ENCODE peak calls at places on chromosome 18, in six cellular contexts. One of them, this sample, is unnamed.

GRCh38 chr18:27413495-27414401 is 228.6 kb upstream of the CHST9 start:
- ATAC-seq in heart left ventricle: peak
- ATAC-seq in HepG2: no peak
- ATAC-seq in aorta: no peak
- ATAC-seq in activated T-cell treated with anti-CD3 and anti-CD28 coated beads, Interleukin-2, amount 50 U/mL, for 4 hours: no peak
- ATAC-seq in T-cell: no peak
- ATAC-seq in this sample: peak

GRCh38 chr18:33146009-33146408 is 294.5 kb downstream of the CCDC178 start:
- ATAC-seq in heart left ventricle: no peak
- ATAC-seq in HepG2: no peak
- ATAC-seq in aorta: no peak
- ATAC-seq in activated T-cell treated with anti-CD3 and anti-CD28 coated beads, Interleukin-2, amount 50 U/mL, for 4 hours: no peak
- ATAC-seq in T-cell: no peak
- ATAC-seq in this sample: no peak

GRCh38 chr18:2112435-2113045 is 458.8 kb downstream of the METTL4 start:
- ATAC-seq in heart left ventricle: no peak
- ATAC-seq in HepG2: no peak
- ATAC-seq in aorta: no peak
- ATAC-seq in activated T-cell treated with anti-CD3 and anti-CD28 coated beads, Interleukin-2, amount 50 U/mL, for 4 hours: no peak
- ATAC-seq in T-cell: no peak
- ATAC-seq in this sample: no peak

GRCh38 chr18:79856119-79857080 is 58.7 kb downstream of the KCNG2 start:
- ATAC-seq in heart left ventricle: no peak
- ATAC-seq in HepG2: peak
- ATAC-seq in aorta: no peak
- ATAC-seq in activated T-cell treated with anti-CD3 and anti-CD28 coated beads, Interleukin-2, amount 50 U/mL, for 4 hours: peak
- ATAC-seq in T-cell: no peak
- ATAC-seq in this sample: no peak

GRCh38 chr18:70258243-70258642 is 30.6 kb upstream of the SOCS6 start:
- ATAC-seq in heart left ventricle: no peak
- ATAC-seq in HepG2: no peak
- ATAC-seq in aorta: no peak
- ATAC-seq in activated T-cell treated with anti-CD3 and anti-CD28 coated beads, Interleukin-2, amount 50 U/mL, for 4 hours: no peak
- ATAC-seq in T-cell: no peak
- ATAC-seq in this sample: no peak

GRCh38 chr18:36179562-36180334 is 7.5 kb upstream of the MOCOS start:
- ATAC-seq in heart left ventricle: peak
- ATAC-seq in HepG2: no peak
- ATAC-seq in aorta: peak
- ATAC-seq in activated T-cell treated with anti-CD3 and anti-CD28 coated beads, Interleukin-2, amount 50 U/mL, for 4 hours: no peak
- ATAC-seq in T-cell: peak
- ATAC-seq in this sample: peak

GRCh38 chr18:46253498-46253897 is 149.3 kb downstream of the HAUS1 start:
- ATAC-seq in heart left ventricle: no peak
- ATAC-seq in HepG2: no peak
- ATAC-seq in aorta: no peak
- ATAC-seq in activated T-cell treated with anti-CD3 and anti-CD28 coated beads, Interleukin-2, amount 50 U/mL, for 4 hours: no peak
- ATAC-seq in T-cell: no peak
- ATAC-seq in this sample: peak

GRCh38 chr18:48963555-48964480 is 13.1 kb upstream of the SMAD7 start:
- ATAC-seq in heart left ventricle: peak
- ATAC-seq in HepG2: peak
- ATAC-seq in aorta: peak
- ATAC-seq in activated T-cell treated with anti-CD3 and anti-CD28 coated beads, Interleukin-2, amount 50 U/mL, for 4 hours: no peak
- ATAC-seq in T-cell: peak
- ATAC-seq in this sample: peak

GRCh38 chr18:13643261-13643671 is 83.1 kb downstream of the FAM210A start:
- ATAC-seq in heart left ventricle: no peak
- ATAC-seq in HepG2: no peak
- ATAC-seq in aorta: no peak
- ATAC-seq in activated T-cell treated with anti-CD3 and anti-CD28 coated beads, Interleukin-2, amount 50 U/mL, for 4 hours: no peak
- ATAC-seq in T-cell: no peak
- ATAC-seq in this sample: no peak

GRCh38 chr18:46555213-46555612 is 101.8 kb downstream of the LOXHD1 start:
- ATAC-seq in heart left ventricle: no peak
- ATAC-seq in HepG2: no peak
- ATAC-seq in aorta: no peak
- ATAC-seq in activated T-cell treated with anti-CD3 and anti-CD28 coated beads, Interleukin-2, amount 50 U/mL, for 4 hours: no peak
- ATAC-seq in T-cell: no peak
- ATAC-seq in this sample: no peak

GRCh38 chr18:46338761-46339160 is 234.6 kb downstream of the HAUS1 start:
- ATAC-seq in heart left ventricle: no peak
- ATAC-seq in HepG2: no peak
- ATAC-seq in aorta: no peak
- ATAC-seq in activated T-cell treated with anti-CD3 and anti-CD28 coated beads, Interleukin-2, amount 50 U/mL, for 4 hours: no peak
- ATAC-seq in T-cell: no peak
- ATAC-seq in this sample: no peak

GRCh38 chr18:76958692-76959341 is 136.5 kb downstream of the ZNF236 start:
- ATAC-seq in heart left ventricle: peak
- ATAC-seq in HepG2: no peak
- ATAC-seq in aorta: peak
- ATAC-seq in activated T-cell treated with anti-CD3 and anti-CD28 coated beads, Interleukin-2, amount 50 U/mL, for 4 hours: no peak
- ATAC-seq in T-cell: no peak
- ATAC-seq in this sample: peak

GRCh38 chr18:29018976-29019375 is 842.0 kb upstream of the CDH2 start:
- ATAC-seq in heart left ventricle: no peak
- ATAC-seq in HepG2: no peak
- ATAC-seq in aorta: no peak
- ATAC-seq in activated T-cell treated with anti-CD3 and anti-CD28 coated beads, Interleukin-2, amount 50 U/mL, for 4 hours: no peak
- ATAC-seq in T-cell: no peak
- ATAC-seq in this sample: no peak

GRCh38 chr18:21991081-21991534 is 178.3 kb upstream of the GATA6 start:
- ATAC-seq in heart left ventricle: no peak
- ATAC-seq in HepG2: peak
- ATAC-seq in aorta: no peak
- ATAC-seq in activated T-cell treated with anti-CD3 and anti-CD28 coated beads, Interleukin-2, amount 50 U/mL, for 4 hours: no peak
- ATAC-seq in T-cell: no peak
- ATAC-seq in this sample: no peak

GRCh38 chr18:62325806-62326645 is 916 bp downstream of the TNFRSF11A start:
- ATAC-seq in heart left ventricle: no peak
- ATAC-seq in HepG2: peak
- ATAC-seq in aorta: no peak
- ATAC-seq in activated T-cell treated with anti-CD3 and anti-CD28 coated beads, Interleukin-2, amount 50 U/mL, for 4 hours: peak
- ATAC-seq in T-cell: peak
- ATAC-seq in this sample: no peak

GRCh38 chr18:45787346-45787745 is 38.1 kb upstream of the SIGLEC15 start:
- ATAC-seq in heart left ventricle: no peak
- ATAC-seq in HepG2: no peak
- ATAC-seq in aorta: no peak
- ATAC-seq in activated T-cell treated with anti-CD3 and anti-CD28 coated beads, Interleukin-2, amount 50 U/mL, for 4 hours: no peak
- ATAC-seq in T-cell: no peak
- ATAC-seq in this sample: no peak

GRCh38 chr18:47284691-47285370 is 33.4 kb upstream of the SKOR2 start:
- ATAC-seq in heart left ventricle: no peak
- ATAC-seq in HepG2: no peak
- ATAC-seq in aorta: no peak
- ATAC-seq in activated T-cell treated with anti-CD3 and anti-CD28 coated beads, Interleukin-2, amount 50 U/mL, for 4 hours: no peak
- ATAC-seq in T-cell: no peak
- ATAC-seq in this sample: no peak

GRCh38 chr18:57806891-57807280 is 3.8 kb upstream of the ATP8B1 start:
- ATAC-seq in heart left ventricle: no peak
- ATAC-seq in HepG2: no peak
- ATAC-seq in aorta: peak
- ATAC-seq in activated T-cell treated with anti-CD3 and anti-CD28 coated beads, Interleukin-2, amount 50 U/mL, for 4 hours: no peak
- ATAC-seq in T-cell: no peak
- ATAC-seq in this sample: peak

GRCh38 chr18:57831597-57832377 is 28.7 kb upstream of the ATP8B1 start:
- ATAC-seq in heart left ventricle: no peak
- ATAC-seq in HepG2: no peak
- ATAC-seq in aorta: no peak
- ATAC-seq in activated T-cell treated with anti-CD3 and anti-CD28 coated beads, Interleukin-2, amount 50 U/mL, for 4 hours: no peak
- ATAC-seq in T-cell: no peak
- ATAC-seq in this sample: no peak

GRCh38 chr18:77108001-77108692 is 24.4 kb downstream of the MBP start:
- ATAC-seq in heart left ventricle: peak
- ATAC-seq in HepG2: no peak
- ATAC-seq in aorta: peak
- ATAC-seq in activated T-cell treated with anti-CD3 and anti-CD28 coated beads, Interleukin-2, amount 50 U/mL, for 4 hours: peak
- ATAC-seq in T-cell: peak
- ATAC-seq in this sample: peak